ENCODE peak calls at places on chromosomes 7 and 10, in seven cellular contexts. X is stimulated activated CD8-positive, alpha-beta memory T cell treated with anti-CD3 and anti-CD28 coated beads, Interleukin-15, amount 100 ng/mL, for 1 hour; L is lower lobe of right lung; G is T-helper 17 cell; I is T1000; Y is iPS-NIHi11; B is HTR-8/SVneo. Z is an unnamed sample.
A peak's percentile ranks its signal among the peaks of the same experiment; 100 is the strongest.

GRCh38 chr7:155951554-155952158 is 139.4 kb upstream of the SHH start:
- DNase-seq in I (peak; percentile 88), G (no peak), X (no peak), B (peak; percentile 86), Y (no peak), L (no peak), Z (no peak)

GRCh38 chr7:69433086-69433485 is 165.2 kb upstream of the AUTS2 start:
- DNase-seq in Y (no peak), I (no peak), B (no peak), X (no peak), G (no peak), L (no peak), Z (no peak)

GRCh38 chr10:122494833-122495232 is 33.5 kb downstream of the HTRA1 start:
- DNase-seq in G (no peak), X (no peak), B (peak; percentile 64), Y (no peak), I (peak; percentile 64), L (peak; percentile 41), Z (no peak)

GRCh38 chr7:76191783-76192240 is 9.9 kb upstream of the SRRM3 start:
- DNase-seq in I (no peak), X (no peak), L (no peak), B (peak; percentile 18), G (no peak), Y (peak; percentile 70), Z (no peak)

GRCh38 chr10:119706521-119707278 is 19.1 kb upstream of the INPP5F start:
- DNase-seq in B (no peak), L (no peak), Y (no peak), G (no peak), X (no peak), I (no peak), Z (no peak)

GRCh38 chr10:97687785-97688781 is 1.0 kb upstream of the AVPI1 start:
- DNase-seq in X (no peak), B (no peak), I (no peak), Y (no peak), L (no peak), G (no peak), Z (no peak)

GRCh38 chr7:501526-501925 is 18.1 kb downstream of the PDGFA start:
- DNase-seq in B (no peak), L (peak; percentile 28), I (no peak), X (no peak), G (no peak), Y (no peak), Z (peak; percentile 28)

GRCh38 chr7:28725911-28726310 is 232.2 kb downstream of the TRIL start:
- DNase-seq in B (no peak), Y (no peak), X (no peak), L (no peak), G (no peak), I (no peak), Z (no peak)

GRCh38 chr10:6402349-6402709 is 177.7 kb downstream of the PRKCQ start:
- DNase-seq in B (no peak), Y (no peak), G (no peak), X (no peak), L (no peak), I (no peak), Z (no peak)

GRCh38 chr10:84497978-84498377 is 169.6 kb downstream of the CCSER2 start:
- DNase-seq in L (no peak), Y (no peak), I (no peak), G (no peak), B (no peak), X (no peak), Z (no peak)

GRCh38 chr10:71273506-71273905 is 45.6 kb upstream of the SLC29A3 start:
- DNase-seq in G (no peak), X (no peak), L (no peak), B (no peak), I (no peak), Y (no peak), Z (no peak)

GRCh38 chr7:5523052-5523711 is 99.5 kb upstream of the TNRC18 start:
- DNase-seq in G (no peak), B (no peak), I (peak; percentile 27), Y (peak; percentile 3), L (no peak), X (no peak), Z (no peak)

GRCh38 chr7:102967798-102968197 is 55.0 kb downstream of the LRRC17 start:
- DNase-seq in G (no peak), L (no peak), Y (no peak), X (no peak), I (no peak), B (no peak), Z (no peak)

GRCh38 chr10:331186-331585 is 195.9 kb downstream of the ZMYND11 start:
- DNase-seq in B (no peak), Y (no peak), I (no peak), L (no peak), G (no peak), X (no peak), Z (no peak)

GRCh38 chr10:23399701-23400144 is 39.2 kb upstream of the OTUD1 start:
- DNase-seq in G (no peak), I (no peak), L (no peak), X (no peak), B (no peak), Y (no peak), Z (no peak)

GRCh38 chr7:42342381-42342780 is 105.4 kb upstream of the GLI3 start:
- DNase-seq in I (no peak), Y (no peak), G (no peak), X (no peak), L (no peak), B (no peak), Z (no peak)

GRCh38 chr10:23556727-23557440 is 118.0 kb downstream of the OTUD1 start:
- DNase-seq in Y (no peak), X (no peak), G (no peak), L (no peak), B (no peak), I (no peak), Z (no peak)

GRCh38 chr7:34845666-34846361 is 187.8 kb downstream of the NPSR1 start:
- DNase-seq in G (no peak), L (no peak), I (no peak), Y (peak; percentile 55), B (no peak), X (no peak), Z (no peak)

GRCh38 chr7:155533827-155534690 is 12.3 kb downstream of the CNPY1 start:
- DNase-seq in Y (peak; percentile 94), I (no peak), B (peak; percentile 27), X (no peak), G (no peak), L (no peak), Z (peak; percentile 57)

GRCh38 chr10:74953214-74953613 is 126.8 kb downstream of the KAT6B start:
- DNase-seq in L (no peak), Y (no peak), I (no peak), X (no peak), B (no peak), G (no peak), Z (no peak)

GRCh38 chr7:47724335-47724982 is 142.5 kb upstream of the TNS3 start:
- DNase-seq in I (no peak), Y (peak; percentile 59), L (no peak), X (no peak), G (no peak), B (peak; percentile 84), Z (no peak)

GRCh38 chr10:80194373-80195045 is 10.8 kb downstream of the ANXA11 start:
- DNase-seq in G (no peak), Y (no peak), B (no peak), X (no peak), I (no peak), L (no peak), Z (no peak)

GRCh38 chr7:155438778-155439177 is 19.2 kb upstream of the EN2 start:
- DNase-seq in B (no peak), X (no peak), Y (no peak), I (no peak), L (peak; percentile 8), G (no peak), Z (no peak)

GRCh38 chr7:70670288-70670687 is 461.7 kb upstream of the GALNT17 start:
- DNase-seq in G (no peak), I (no peak), B (no peak), X (no peak), L (no peak), Y (no peak), Z (no peak)